ENCODE peak calls at places on chromosome 17, in nine cellular contexts. E is RWPE1, K is caudate nucleus, U is NCI-H2081, X is GM23248, P is HFF-Myc, I is HuH-7, Y is cardiac fibroblast, M is renal cortical epithelial cell. A is an unnamed sample.

GRCh38 chr17:37490638-37491614 is 1.2 kb downstream of the DUSP14 start:
- DNase-seq in Y (peak), P (peak), K (peak), I (peak), U (no peak), X (peak), M (peak), E (peak), A (peak)

GRCh38 chr17:1179635-1180433 is at the start of gene ABR:
- DNase-seq in M (no peak), K (peak), X (peak), U (no peak), Y (peak), I (no peak), P (no peak), E (peak), A (no peak)

GRCh38 chr17:49515196-49515770 is 20.2 kb downstream of the NGFR start:
- DNase-seq in K (peak), Y (peak), I (peak), X (peak), P (peak), U (no peak), M (peak), E (peak), A (peak)

GRCh38 chr17:71572343-71572742 is 548.5 kb upstream of the SOX9 start:
- DNase-seq in I (no peak), Y (no peak), P (no peak), X (no peak), U (no peak), M (no peak), K (no peak), E (peak), A (peak)

GRCh38 chr17:32298298-32298697 is 32.7 kb downstream of the RHBDL3 start:
- DNase-seq in U (no peak), M (no peak), P (no peak), E (no peak), K (no peak), X (peak), Y (no peak), I (no peak), A (no peak)

GRCh38 chr17:38416840-38417209 is 11.4 kb upstream of the ARHGAP23 start:
- DNase-seq in I (peak), Y (no peak), M (no peak), K (no peak), X (no peak), U (no peak), E (no peak), P (no peak), A (no peak)

GRCh38 chr17:29149431-29150064 is 30.6 kb downstream of the MYO18A start:
- DNase-seq in K (no peak), I (no peak), X (peak), M (no peak), Y (peak), P (no peak), E (no peak), U (no peak), A (peak)

GRCh38 chr17:58049533-58049932 is 33.7 kb upstream of the DYNLL2 start:
- DNase-seq in I (no peak), Y (no peak), X (no peak), M (no peak), P (no peak), K (no peak), U (no peak), E (no peak), A (peak)

GRCh38 chr17:62968445-62968923 is 2.4 kb downstream of the TANC2 start:
- DNase-seq in U (peak), X (peak), I (peak), M (peak), E (peak), K (peak), P (peak), Y (peak), A (peak)

GRCh38 chr17:10743316-10744009 is 13.6 kb upstream of the TMEM220 start:
- DNase-seq in I (no peak), M (no peak), P (no peak), E (no peak), Y (peak), U (no peak), K (no peak), X (peak), A (peak)

GRCh38 chr17:75516619-75517276 is 420 bp downstream of the TSEN54 start:
- DNase-seq in K (no peak), P (no peak), Y (no peak), M (no peak), I (no peak), E (no peak), U (peak), X (peak), A (no peak)

GRCh38 chr17:81436294-81436849 is 41.1 kb downstream of the BAHCC1 start:
- DNase-seq in K (no peak), X (peak), M (no peak), I (no peak), E (no peak), U (no peak), Y (no peak), P (no peak), A (no peak)

GRCh38 chr17:45018514-45019176 is 32.8 kb downstream of the DCAKD start:
- DNase-seq in K (no peak), U (no peak), M (no peak), Y (no peak), E (no peak), X (peak), P (no peak), I (no peak), A (no peak)

GRCh38 chr17:77944390-77945222 is 13.9 kb upstream of the TNRC6C start:
- DNase-seq in X (peak), Y (no peak), U (no peak), E (no peak), K (no peak), M (no peak), I (no peak), P (no peak), A (no peak)

A was measured in epithelial cell of esophagus.